ENCODE peak calls at places on chromosomes 16 and 17, in nine cellular contexts. G is AG08395; Q is H1; K is caudate nucleus; D is stimulated activated effector memory CD8-positive, alpha-beta T cell treated with anti-CD3 and anti-CD28 coated beads, Interleukin-12 subunit alpha, Interleukin-12 subunit beta, amount 100 ng/mL, for 72 hours; V is Caco-2; T is stomach; Z is transverse colon; P is activated T-cell treated with anti-CD3 and anti-CD28 coated beads, Interleukin-2, amount 50 U/mL, for 1 hour. S is an unnamed sample.

GRCh38 chr16:73015612-73016487 is 32.1 kb downstream of the ZFHX3 start:
- DNase-seq in P (no peak), K (no peak), T (peak; percentile 94), D (no peak), Q (no peak), G (no peak), Z (peak; percentile 14), V (no peak), S (peak; percentile 74)

GRCh38 chr17:29933379-29933778 is 3.4 kb upstream of the SSH2 start:
- DNase-seq in K (no peak), P (no peak), V (peak; percentile 58), Z (no peak), Q (no peak), D (no peak), G (no peak), T (no peak), S (peak; percentile 20)

GRCh38 chr17:27425991-27426390 is 30.3 kb upstream of the KSR1 start:
- DNase-seq in D (no peak), T (no peak), Q (no peak), Z (no peak), K (no peak), P (no peak), G (no peak), V (no peak), S (no peak)

GRCh38 chr17:65820306-65820705 is 258.9 kb upstream of the AXIN2 start:
- DNase-seq in V (no peak), Z (no peak), T (no peak), D (no peak), G (no peak), P (no peak), Q (no peak), K (no peak), S (no peak)

GRCh38 chr17:8222630-8223355 is 12.4 kb upstream of the AURKB start:
- DNase-seq in Q (peak; percentile 83), T (peak; percentile 94), V (peak; percentile 87), Z (peak; percentile 94), G (peak; percentile 83), K (peak; percentile 92), P (peak; percentile 92), D (peak; percentile 89), S (peak; percentile 93)

GRCh38 chr17:55699178-55699865 is 23.3 kb downstream of the TMEM100 start:
- DNase-seq in Z (no peak), V (no peak), G (no peak), P (no peak), K (no peak), T (no peak), Q (no peak), D (no peak), S (no peak)

GRCh38 chr16:88738167-88739084 is 32.1 kb downstream of the CTU2 start:
- DNase-seq in V (no peak), P (no peak), Z (no peak), T (no peak), K (no peak), Q (no peak), D (no peak), G (no peak), S (no peak)

GRCh38 chr17:38715216-38715943 is 10.3 kb downstream of the MLLT6 start:
- DNase-seq in T (no peak), V (no peak), D (no peak), K (no peak), Z (no peak), P (no peak), Q (no peak), G (no peak), S (no peak)